ENCODE peak calls at places on chromosome 15, in ten cellular contexts. X is A549, G is dorsolateral prefrontal cortex, D is heart left ventricle, H is psoas muscle, T is GM12878, E is foreskin fibroblast, Z is stomach, U is cardiac muscle cell, R is endodermal cell. Q is an unnamed sample.

GRCh38 chr15:64356443-64357040 is 569 bp upstream of the CSNK1G1 start:
- DNase-seq in G (no peak), Z (no peak), D (no peak), U (peak), T (no peak), H (no peak), R (no peak), X (peak), E (peak), Q (no peak)

GRCh38 chr15:39133201-39133600 is 447.7 kb upstream of the THBS1 start:
- DNase-seq in R (no peak), T (no peak), Z (no peak), D (no peak), E (peak), U (peak), G (no peak), H (no peak), X (peak), Q (peak)

GRCh38 chr15:62324382-62324781 is 159.3 kb upstream of the C2CD4B start:
- DNase-seq in T (no peak), U (no peak), E (no peak), G (no peak), D (no peak), Z (no peak), H (no peak), R (no peak), X (no peak), Q (no peak)

GRCh38 chr15:60457985-60458384 is 21.0 kb downstream of the ICE2 start:
- DNase-seq in Z (no peak), T (no peak), R (no peak), G (no peak), X (no peak), H (no peak), E (no peak), U (no peak), D (no peak), Q (no peak)

GRCh38 chr15:99123706-99124451 is 19.0 kb downstream of the SYNM start:
- DNase-seq in X (peak), G (peak), Z (peak), E (peak), D (peak), R (peak), H (peak), U (peak), T (no peak), Q (peak)

GRCh38 chr15:76840830-76841460 is 64.2 kb downstream of the SCAPER start:
- DNase-seq in T (no peak), X (peak), U (peak), G (no peak), Z (no peak), D (no peak), H (no peak), E (peak), R (no peak), Q (peak)

GRCh38 chr15:96353931-96354730 is 23.6 kb downstream of the NR2F2 start:
- DNase-seq in H (peak), E (no peak), T (no peak), Z (peak), U (peak), D (peak), R (peak), G (no peak), X (no peak), Q (peak)

GRCh38 chr15:60004019-60004845 is at the start of gene FOXB1:
- DNase-seq in X (no peak), R (peak), G (no peak), E (no peak), T (no peak), D (no peak), U (no peak), H (no peak), Z (no peak), Q (no peak)

GRCh38 chr15:20344601-20345400 is 196.8 kb downstream of the GOLGA6L6 start:
- DNase-seq in E (no peak), X (no peak), T (no peak), H (peak), D (peak), G (peak), R (no peak), Z (no peak), U (no peak), Q (no peak)

GRCh38 chr15:33068007-33068441 is 126.5 kb downstream of the FMN1 start:
- DNase-seq in U (no peak), R (peak), X (peak), D (peak), H (peak), Z (peak), G (no peak), T (no peak), E (peak), Q (peak)

GRCh38 chr15:100529556-100529955 is 806 bp upstream of the CERS3 start:
- DNase-seq in D (no peak), U (no peak), G (no peak), H (no peak), E (no peak), Z (no peak), X (no peak), R (no peak), T (no peak), Q (no peak)
- H3K4me3 ChIP-seq in D (no peak), U (no peak), G (no peak), H (no peak), E (no peak), Z (no peak), X (no peak), R (no peak), T (no peak), Q (no peak)

GRCh38 chr15:44195151-44195740 is at the start of gene FRMD5:
- DNase-seq in D (peak), G (peak), X (peak), Z (peak), R (peak), H (peak), E (peak), T (peak), U (peak), Q (peak)
- TF ChIP-seq CTCF in D (no peak), G (peak), X (no peak), Z (no peak), R (peak), H (no peak), E (peak), T (no peak), U (peak), Q (peak)

GRCh38 chr15:67479781-67480180 is 41.1 kb upstream of the C15orf61 start:
- DNase-seq in T (no peak), X (no peak), Z (no peak), D (no peak), E (peak), U (peak), G (no peak), R (no peak), H (no peak), Q (peak)
- H3K4me3 ChIP-seq in T (no peak), X (no peak), Z (no peak), D (no peak), E (peak), U (no peak), G (no peak), R (no peak), H (no peak), Q (no peak)

GRCh38 chr15:89836255-89837133 is 21.8 kb upstream of the ANPEP start:
- DNase-seq in Z (no peak), G (no peak), U (peak), E (peak), X (no peak), D (no peak), R (no peak), H (no peak), T (no peak), Q (peak)
- TF ChIP-seq CTCF in Z (no peak), G (no peak), U (no peak), E (no peak), X (no peak), D (no peak), R (no peak), H (no peak), T (no peak), Q (no peak)

GRCh38 chr15:70316059-70316600 is 218.4 kb upstream of the TLE3 start:
- DNase-seq in R (no peak), H (no peak), G (no peak), U (peak), E (no peak), D (no peak), X (no peak), T (no peak), Z (no peak), Q (no peak)

GRCh38 chr15:70313099-70314017 is 215.6 kb upstream of the TLE3 start:
- DNase-seq in Z (no peak), G (no peak), E (no peak), D (no peak), T (no peak), U (no peak), R (no peak), X (no peak), H (no peak), Q (no peak)

GRCh38 chr15:70314652-70315051 is 216.9 kb upstream of the TLE3 start:
- DNase-seq in E (no peak), Z (no peak), G (no peak), U (no peak), T (no peak), D (no peak), X (no peak), R (no peak), H (no peak), Q (no peak)

GRCh38 chr15:70314018-70314354 is 216.3 kb upstream of the TLE3 start:
- DNase-seq in G (no peak), U (no peak), H (no peak), X (no peak), R (no peak), E (no peak), T (no peak), D (no peak), Z (no peak), Q (no peak)

DNA sequence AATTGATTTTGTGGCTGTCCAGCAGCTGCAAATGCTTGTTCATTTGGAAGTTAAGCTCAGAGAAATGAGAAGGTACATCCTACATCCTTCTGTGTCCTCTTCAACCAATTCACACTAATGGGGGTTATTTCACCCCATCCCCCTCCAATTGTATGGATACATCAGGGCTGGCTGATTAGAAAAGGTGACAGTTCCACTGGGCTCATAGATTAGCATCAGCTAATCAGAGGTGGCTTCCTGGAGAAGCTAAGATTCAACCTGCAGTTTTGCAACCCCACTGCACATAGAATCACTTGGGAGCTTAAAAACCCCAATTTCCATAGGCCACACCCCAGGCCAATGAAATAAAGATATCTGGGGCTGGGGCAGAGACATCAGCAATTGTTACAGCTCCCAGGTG is 217.7 kb upstream of the TLE3 start:
- DNase-seq in D (no peak), Z (no peak), U (no peak), H (no peak), R (peak), X (no peak), G (no peak), E (no peak), T (no peak), Q (no peak)
- H3K4me3 ChIP-seq in D (no peak), Z (no peak), U (no peak), H (no peak), R (peak), X (no peak), G (no peak), E (no peak), T (no peak), Q (no peak)

GRCh38 chr15:92050220-92050898 is 196.9 kb downstream of the SLCO3A1 start:
- DNase-seq in T (no peak), G (no peak), D (no peak), X (no peak), H (no peak), U (no peak), Z (no peak), R (no peak), E (no peak), Q (no peak)

GRCh38 chr15:92051726-92052125 is 198.2 kb downstream of the SLCO3A1 start:
- DNase-seq in T (no peak), E (no peak), R (no peak), Z (no peak), D (no peak), G (no peak), X (no peak), H (no peak), U (no peak), Q (no peak)

GRCh38 chr15:92056875-92057274 is 203.4 kb downstream of the SLCO3A1 start:
- DNase-seq in R (no peak), X (no peak), T (no peak), U (no peak), Z (no peak), H (no peak), D (no peak), E (no peak), G (no peak), Q (no peak)

GRCh38 chr15:92049290-92050008 is 195.9 kb downstream of the SLCO3A1 start:
- DNase-seq in D (no peak), X (no peak), U (peak), T (no peak), G (no peak), H (no peak), R (no peak), E (no peak), Z (no peak), Q (no peak)

GRCh38 chr15:92053727-92054316 is 200.3 kb downstream of the SLCO3A1 start:
- DNase-seq in Z (no peak), D (no peak), G (no peak), R (peak), U (no peak), X (no peak), E (no peak), T (no peak), H (no peak), Q (no peak)
- TF ChIP-seq CTCF in Z (no peak), D (peak), G (peak), R (peak), U (peak), X (peak), E (peak), T (no peak), H (peak), Q (peak)

DNA sequence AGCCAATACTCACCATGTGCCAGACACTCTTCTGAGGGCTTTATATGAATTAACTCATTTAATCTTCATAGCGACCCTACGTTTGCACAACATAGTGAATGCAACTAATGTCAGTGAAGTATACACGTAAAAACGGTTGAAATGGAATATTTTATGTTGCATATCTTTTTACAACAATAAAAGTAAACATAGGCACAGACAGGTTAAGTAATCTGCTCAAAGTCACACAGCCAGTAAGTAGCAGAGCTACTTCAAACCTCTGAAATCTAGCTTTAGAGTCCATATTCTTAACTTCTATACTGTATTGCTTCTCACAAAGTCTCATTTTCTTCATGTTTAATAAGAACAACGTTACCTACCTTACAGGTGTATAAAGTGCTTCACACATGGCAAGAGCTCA is 1.6 kb downstream of the SEC11A start:
- DNase-seq in E (no peak), X (no peak), Z (no peak), H (no peak), T (no peak), U (no peak), D (no peak), R (no peak), G (no peak), Q (no peak)
- H3K4me3 ChIP-seq in E (peak), X (peak), Z (peak), H (peak), T (peak), U (peak), D (peak), R (peak), G (peak), Q (peak)

DNA sequence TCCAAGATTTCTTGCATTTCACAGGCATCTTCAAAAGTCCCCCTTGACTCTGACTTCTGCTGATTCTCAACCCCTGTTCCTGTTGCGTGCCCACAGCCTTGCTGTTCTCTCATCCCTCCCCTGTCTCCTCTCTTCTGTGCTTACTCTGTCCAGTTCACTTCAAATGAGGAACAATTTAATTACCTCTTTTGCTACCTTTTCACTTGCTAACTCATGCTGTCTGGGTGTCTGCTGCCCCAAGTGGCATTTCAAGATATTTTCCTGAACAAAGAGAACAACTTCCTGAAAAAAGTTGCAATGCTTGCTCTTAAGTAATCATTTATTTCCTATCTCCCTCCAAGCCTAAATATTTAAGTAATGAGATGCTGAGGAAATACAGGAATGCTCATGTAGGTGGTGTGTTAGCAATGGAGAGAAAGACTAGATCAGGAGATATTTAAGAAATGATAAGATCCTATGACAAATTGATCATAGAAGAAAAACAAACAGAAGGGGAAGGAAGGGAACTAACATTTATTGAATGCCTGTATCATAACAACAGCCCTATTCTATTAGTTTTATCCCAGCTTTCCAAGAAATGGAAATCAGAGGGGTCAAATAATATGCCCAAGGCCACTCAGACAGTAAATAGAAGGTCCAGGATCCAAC is 42.2 kb downstream of the SV2B start:
- DNase-seq in Z (no peak), E (no peak), X (peak), D (no peak), G (no peak), R (peak), H (no peak), T (no peak), U (peak), Q (no peak)
- TF ChIP-seq CTCF in Z (no peak), E (peak), X (peak), D (peak), G (no peak), R (peak), H (no peak), T (peak), U (no peak), Q (peak)

GRCh38 chr15:88709960-88710715 is 71.3 kb downstream of the ISG20 start:
- DNase-seq in U (no peak), Z (no peak), G (no peak), R (no peak), D (no peak), T (no peak), X (no peak), E (no peak), H (no peak), Q (no peak)

GRCh38 chr15:88704791-88705768 is 66.3 kb downstream of the ISG20 start:
- DNase-seq in R (peak), G (no peak), U (peak), D (peak), E (peak), H (peak), T (no peak), Z (peak), X (no peak), Q (peak)

GRCh38 chr15:88708256-88709054 is 69.6 kb downstream of the ISG20 start:
- DNase-seq in H (no peak), X (no peak), Z (no peak), U (peak), G (no peak), T (no peak), E (peak), D (no peak), R (no peak), Q (no peak)

GRCh38 chr15:88705769-88706165 is 67.0 kb downstream of the ISG20 start:
- DNase-seq in U (no peak), Z (no peak), E (no peak), G (no peak), X (no peak), T (no peak), R (no peak), D (no peak), H (no peak), Q (no peak)

DNA sequence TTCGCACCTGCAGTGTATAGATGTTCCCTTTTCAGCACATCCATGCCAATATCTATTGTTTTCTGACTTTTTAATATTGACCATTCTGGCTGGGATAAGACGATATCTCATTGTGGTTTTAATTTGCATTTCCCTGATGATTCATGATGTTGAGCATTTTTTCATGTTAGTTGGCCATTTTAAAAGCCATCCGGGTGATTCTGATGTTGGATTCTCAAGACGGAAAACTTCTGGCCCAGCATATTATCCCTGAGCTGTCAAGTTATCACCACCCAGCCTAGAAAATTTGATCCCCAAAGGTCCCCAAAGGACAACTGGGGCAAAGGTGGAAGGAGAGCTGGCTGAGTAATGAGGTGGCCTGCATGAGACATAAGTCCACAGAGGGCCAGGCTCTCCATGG is 69.0 kb downstream of the ISG20 start:
- DNase-seq in X (no peak), H (no peak), E (peak), Z (no peak), D (no peak), U (peak), G (no peak), R (no peak), T (no peak), Q (no peak)
- H3K4me3 ChIP-seq in X (no peak), H (no peak), E (no peak), Z (no peak), D (no peak), U (no peak), G (no peak), R (no peak), T (no peak), Q (no peak)

GRCh38 chr15:88805031-88805780 is 2.0 kb downstream of the ACAN start:
- DNase-seq in H (no peak), Z (no peak), E (no peak), X (no peak), D (no peak), U (no peak), T (no peak), R (no peak), G (no peak), Q (no peak)
- TF ChIP-seq CTCF in H (no peak), Z (no peak), E (no peak), X (peak), D (no peak), U (no peak), T (peak), R (peak), G (no peak), Q (no peak)

Q was measured in astrocyte of the spinal cord.